ENCODE peak calls at places on chromosome 4, in five cellular contexts. P is NCI-H345, F is endothelial cell of umbilical vein, Z is kidney tubule cell, O is transverse colon. R is an unnamed sample.

GRCh38 chr4:2071252-2071911 is 12.3 kb downstream of the NAT8L start:
- DNase-seq in F (no peak), Z (no peak), P (peak), O (no peak), R (no peak)

GRCh38 chr4:30380404-30380998 is 339.7 kb upstream of the PCDH7 start:
- DNase-seq in F (peak), O (peak), P (peak), Z (peak), R (peak)

GRCh38 chr4:14701896-14702295 is 300.4 kb upstream of the CPEB2 start:
- DNase-seq in O (no peak), F (no peak), P (no peak), Z (no peak), R (no peak)

GRCh38 chr4:38157592-38157991 is 197.4 kb downstream of the PTTG2 start:
- DNase-seq in F (no peak), O (peak), Z (peak), P (no peak), R (peak)

GRCh38 chr4:183360161-183360919 is 38.1 kb upstream of the CLDN24 start:
- DNase-seq in Z (no peak), P (no peak), O (no peak), F (no peak), R (no peak)

GRCh38 chr4:907103-907400 is 25.1 kb downstream of the GAK start:
- DNase-seq in Z (no peak), F (no peak), O (no peak), P (no peak), R (no peak)

GRCh38 chr4:17283832-17284231 is 228.1 kb downstream of the QDPR start:
- DNase-seq in Z (no peak), P (no peak), O (no peak), F (no peak), R (no peak)

GRCh38 chr4:73205482-73205881 is 53.1 kb downstream of the ANKRD17 start:
- DNase-seq in O (no peak), P (no peak), F (no peak), Z (no peak), R (no peak)

GRCh38 chr4:186946682-186947294 is 223.1 kb upstream of the FAT1 start:
- DNase-seq in P (peak), F (no peak), Z (peak), O (peak), R (peak)

GRCh38 chr4:22466582-22466981 is 49.3 kb downstream of the ADGRA3 start:
- DNase-seq in Z (no peak), F (no peak), O (no peak), P (no peak), R (no peak)

R was measured in small intestine.